ENCODE peak calls at places on chromosome 22, in six cellular contexts. O, E, F, P, L and U are unnamed samples.

GRCh38 chr22:37203354-37204044 is 8.8 kb downstream of the SSTR3 start:
- DNase-seq in O (no peak), E (no peak), F (no peak), P (no peak), L (no peak), U (no peak)

GRCh38 chr22:44330727-44331660 is 18.2 kb upstream of the SHISAL1 start:
- DNase-seq in O (peak), E (peak), F (no peak), P (no peak), L (no peak), U (no peak)

GRCh38 chr22:46604306-46604690 is 15.9 kb upstream of the GRAMD4 start:
- DNase-seq in O (no peak), E (no peak), F (no peak), P (no peak), L (no peak), U (peak)

GRCh38 chr22:44441401-44442185 is 56.4 kb downstream of the RTL6 start:
- DNase-seq in O (no peak), E (no peak), F (no peak), P (no peak), L (no peak), U (no peak)

GRCh38 chr22:22968366-22968765 is 80.8 kb downstream of the IGLL5 start:
- DNase-seq in O (no peak), E (no peak), F (no peak), P (no peak), L (no peak), U (no peak)

GRCh38 chr22:30187726-30188407 is 58.7 kb downstream of the LIF start:
- DNase-seq in O (peak), E (no peak), F (no peak), P (no peak), L (no peak), U (no peak)

GRCh38 chr22:50524664-50525103 is 714 bp downstream of the SCO2 start:
- DNase-seq in O (no peak), E (no peak), F (no peak), P (no peak), L (no peak), U (peak)

GRCh38 chr22:28171713-28172112 is 252.7 kb upstream of the PITPNB start:
- DNase-seq in O (no peak), E (no peak), F (no peak), P (no peak), L (no peak), U (no peak)

GRCh38 chr22:17131686-17132085 is 10.5 kb upstream of the TMEM121B start:
- DNase-seq in O (no peak), E (peak), F (no peak), P (no peak), L (no peak), U (no peak)

GRCh38 chr22:20031732-20032406 is 11.0 kb downstream of the TANGO2 start:
- DNase-seq in O (no peak), E (peak), F (peak), P (peak), L (peak), U (peak)

GRCh38 chr22:38135133-38135706 is 24.7 kb upstream of the BAIAP2L2 start:
- DNase-seq in O (peak), E (no peak), F (no peak), P (no peak), L (peak), U (no peak)

GRCh38 chr22:47386812-47387510 is 624.5 kb downstream of the TBC1D22A start:
- DNase-seq in O (no peak), E (no peak), F (no peak), P (no peak), L (no peak), U (no peak)

GRCh38 chr22:38716827-38717226 is 11.1 kb downstream of the GTPBP1 start:
- DNase-seq in O (no peak), E (no peak), F (no peak), P (no peak), L (no peak), U (no peak)

GRCh38 chr22:20430641-20431519 is 6.7 kb downstream of the SCARF2 start:
- DNase-seq in O (peak), E (peak), F (peak), P (peak), L (peak), U (peak)

GRCh38 chr22:24148586-24148985 is 32.7 kb upstream of the SUSD2 start:
- DNase-seq in O (peak), E (no peak), F (no peak), P (no peak), L (no peak), U (no peak)